ENCODE peak calls at places on chromosome 11, in eight cellular contexts. H is NCI-H1930; D is HT-29; P is keratinocyte; U is retina; Y is amygdala; X is activated T-cell treated with anti-CD3 and anti-CD28 coated beads, Interleukin-2, amount 50 U/mL, for 72 hours; M is frontal cortex. O is an unnamed sample.

GRCh38 chr11:76637491-76638266 is 32.9 kb downstream of the LRRC32 start:
- DNase-seq in H (no peak), D (no peak), P (no peak), U (no peak), Y (no peak), X (no peak), M (no peak), O (no peak)

GRCh38 chr11:1521382-1522080 is 35.0 kb upstream of the MOB2 start:
- DNase-seq in H (no peak), D (no peak), P (no peak), U (no peak), Y (no peak), X (no peak), M (no peak), O (peak)

GRCh38 chr11:2825261-2825885 is 60.2 kb downstream of the CDKN1C start:
- DNase-seq in H (no peak), D (peak), P (no peak), U (no peak), Y (no peak), X (no peak), M (no peak), O (no peak)

GRCh38 chr11:60625262-60625661 is 74.2 kb upstream of the MS4A8 start:
- DNase-seq in H (no peak), D (peak), P (no peak), U (no peak), Y (no peak), X (no peak), M (no peak), O (no peak)

GRCh38 chr11:119371778-119372182 is 9.7 kb downstream of the USP2 start:
- DNase-seq in H (no peak), D (peak), P (no peak), U (peak), Y (no peak), X (no peak), M (peak), O (no peak)

GRCh38 chr11:131748146-131749050 is 378.0 kb downstream of the NTM start:
- DNase-seq in H (peak), D (peak), P (peak), U (peak), Y (peak), X (peak), M (peak), O (peak)

GRCh38 chr11:76592025-76592914 is 78.3 kb downstream of the LRRC32 start:
- DNase-seq in H (no peak), D (no peak), P (no peak), U (no peak), Y (no peak), X (no peak), M (no peak), O (no peak)

GRCh38 chr11:79762271-79762935 is 321.6 kb upstream of the TENM4 start:
- DNase-seq in H (peak), D (peak), P (no peak), U (peak), Y (no peak), X (no peak), M (no peak), O (no peak)

GRCh38 chr11:60935676-60936442 is 11.6 kb downstream of the TMEM132A start:
- DNase-seq in H (no peak), D (no peak), P (no peak), U (no peak), Y (no peak), X (no peak), M (no peak), O (no peak)

GRCh38 chr11:17257200-17257599 is 19.3 kb upstream of the NUCB2 start:
- DNase-seq in H (no peak), D (no peak), P (no peak), U (no peak), Y (no peak), X (no peak), M (no peak), O (no peak)

GRCh38 chr11:13076961-13077360 is 67.8 kb downstream of the RASSF10 start:
- DNase-seq in H (no peak), D (peak), P (peak), U (no peak), Y (no peak), X (no peak), M (no peak), O (no peak)

GRCh38 chr11:72759468-72759867 is 7.3 kb upstream of the ARAP1 start:
- DNase-seq in H (no peak), D (no peak), P (no peak), U (no peak), Y (no peak), X (no peak), M (no peak), O (no peak)

GRCh38 chr11:6251120-6251733 is 8.4 kb upstream of the CCKBR start:
- DNase-seq in H (peak), D (peak), P (peak), U (peak), Y (no peak), X (peak), M (peak), O (peak)

GRCh38 chr11:107014871-107015270 is 3.4 kb downstream of the GUCY1A2 start:
- DNase-seq in H (no peak), D (no peak), P (no peak), U (no peak), Y (no peak), X (no peak), M (no peak), O (no peak)

GRCh38 chr11:86473991-86474833 is 99.5 kb downstream of the CCDC81 start:
- DNase-seq in H (no peak), D (no peak), P (no peak), U (no peak), Y (no peak), X (no peak), M (no peak), O (no peak)

GRCh38 chr11:27215471-27216267 is 147.3 kb downstream of the CCDC34 start:
- DNase-seq in H (no peak), D (no peak), P (no peak), U (no peak), Y (no peak), X (no peak), M (no peak), O (no peak)

GRCh38 chr11:95571861-95572260 is 217.7 kb downstream of the FAM76B start:
- DNase-seq in H (no peak), D (no peak), P (no peak), U (no peak), Y (no peak), X (no peak), M (no peak), O (no peak)